ENCODE peak calls at places on chromosomes 12 and 14, in six cellular contexts. T is K562, D is HCT116, U is stomach, Z is suprapubic skin, I is transverse colon. L is an unnamed sample. For H3K36me3, the result is how much of the 10 kb centered on the place peaks cover.

GRCh38 chr12:14111230-14111865 is 129.9 kb upstream of the GRIN2B start:
- DNase-seq in T (no peak), D (peak), U (no peak), Z (no peak), I (no peak), L (no peak)

GRCh38 chr12:107394693-107395092 is 290.9 kb upstream of the PWP1 start:
- DNase-seq in T (no peak), D (no peak), U (no peak), Z (no peak), I (no peak), L (no peak)

GRCh38 chr14:95137804-95138167 is 19.5 kb downstream of the DICER1 start:
- DNase-seq in T (no peak), D (no peak), U (peak), Z (no peak), I (peak), L (no peak)

GRCh38 chr14:53553221-53553620 is 400.1 kb upstream of the DDHD1 start:
- DNase-seq in T (no peak), D (no peak), U (no peak), Z (no peak), I (no peak), L (no peak)

GRCh38 chr14:91396959-91397815 is 20.4 kb downstream of the CCDC88C start:
- DNase-seq in T (no peak), D (no peak), U (peak), Z (no peak), I (peak), L (no peak)

GRCh38 chr12:109740694-109741245 is 27.1 kb downstream of the FAM222A start:
- DNase-seq in T (no peak), D (no peak), U (peak), Z (peak), I (no peak), L (peak)

GRCh38 chr12:100229036-100229635 is 28.5 kb downstream of the ACTR6 start:
- DNase-seq in T (peak), D (peak), U (no peak), Z (no peak), I (no peak), L (no peak)

GRCh38 chr12:71085575-71085974 is 72.2 kb downstream of the TSPAN8 start:
- DNase-seq in T (no peak), D (no peak), U (no peak), Z (no peak), I (no peak), L (no peak)

GRCh38 chr12:111426341-111427185 is 20.8 kb downstream of the SH2B3 start:
- DNase-seq in T (no peak), D (no peak), U (no peak), Z (no peak), I (peak), L (no peak)

GRCh38 chr12:991350-992278 is 591 bp downstream of the ERC1 start:
- DNase-seq in T (peak), D (no peak), U (no peak), Z (peak), I (peak), L (no peak)

GRCh38 chr12:51863921-51864700 is 15.6 kb upstream of the FIGNL2 start:
- DNase-seq in T (no peak), D (no peak), U (no peak), Z (no peak), I (no peak), L (no peak)

GRCh38 chr12:127052491-127053232 is 1214.3 kb upstream of the TMEM132C start:
- DNase-seq in T (no peak), D (peak), U (no peak), Z (no peak), I (no peak), L (no peak)

GRCh38 chr12:108226866-108227265 is 97.8 kb downstream of the WSCD2 start:
- DNase-seq in T (no peak), D (no peak), U (no peak), Z (no peak), I (no peak), L (no peak)

GRCh38 chr12:32921397-32921796 is 24.8 kb upstream of the PKP2 start:
- DNase-seq in T (no peak), D (no peak), U (no peak), Z (no peak), I (no peak), L (no peak)

GRCh38 chr12:16788888-16789790 is 183.2 kb upstream of the LMO3 start:
- DNase-seq in T (no peak), D (no peak), U (no peak), Z (no peak), I (no peak), L (no peak)

GRCh38 chr12:69880566-69880965 is 55.5 kb downstream of the MYRFL start:
- DNase-seq in T (no peak), D (peak), U (no peak), Z (no peak), I (no peak), L (no peak)

GRCh38 chr12:118404876-118405521 is 28.6 kb downstream of the SUDS3 start:
- DNase-seq in T (peak), D (peak), U (peak), Z (no peak), I (peak), L (peak)
- H3K36me3 ChIP-seq in T (half or more), D (under half), U (half or more), Z (half or more), I (under half), L (under half)

DNA sequence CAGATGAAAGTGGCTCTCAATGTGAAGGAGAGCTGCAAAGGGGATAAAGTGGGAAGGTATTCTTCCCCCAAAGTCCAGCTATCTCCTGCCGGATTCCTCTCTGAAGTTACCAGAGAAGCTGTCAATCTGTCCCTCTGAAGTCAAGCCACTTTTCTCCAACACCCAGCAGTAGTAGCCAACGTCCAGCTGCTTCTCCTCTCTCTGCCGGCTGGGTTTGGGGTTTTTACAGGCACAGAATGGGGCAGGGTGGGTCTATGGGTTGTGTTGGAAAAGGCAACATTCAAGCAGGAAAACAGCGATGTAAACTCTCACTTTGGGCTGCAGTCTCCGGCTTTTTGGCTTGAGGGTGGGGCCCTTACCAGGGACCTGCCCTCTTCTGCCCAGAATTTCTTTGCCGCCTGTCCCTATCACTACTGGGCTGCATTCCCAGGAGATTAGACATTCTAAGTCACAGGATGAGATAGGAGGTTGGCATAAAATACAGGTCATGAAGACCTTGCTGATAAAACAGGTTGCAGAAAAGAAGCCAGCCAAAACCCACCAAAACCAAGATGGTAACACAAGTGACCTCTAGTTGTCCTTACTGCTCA is 16.3 kb downstream of the CAPZA3 start:
- DNase-seq in T (no peak), D (no peak), U (no peak), Z (no peak), I (no peak), L (no peak)
- H3K4me3 ChIP-seq in T (no peak), D (no peak), U (no peak), Z (no peak), I (no peak), L (no peak)

GRCh38 chr14:23120405-23121251 is 1.6 kb upstream of the CEBPE start:
- DNase-seq in T (peak), D (peak), U (peak), Z (peak), I (peak), L (peak)

GRCh38 chr14:23122086-23122485 is 3.0 kb upstream of the CEBPE start:
- DNase-seq in T (no peak), D (no peak), U (no peak), Z (no peak), I (no peak), L (peak)

GRCh38 chr14:23119362-23120327 is 590 bp upstream of the CEBPE start:
- DNase-seq in T (no peak), D (no peak), U (no peak), Z (no peak), I (no peak), L (peak)

GRCh38 chr14:23123419-23123818 is 4.4 kb upstream of the CEBPE start:
- DNase-seq in T (peak), D (no peak), U (peak), Z (peak), I (peak), L (peak)

GRCh38 chr14:23121401-23121800 is 2.3 kb upstream of the CEBPE start:
- DNase-seq in T (no peak), D (no peak), U (peak), Z (peak), I (peak), L (peak)
- TF ChIP-seq POLR2AphosphoS5 in T (no peak), D (no peak), U (no peak), Z (no peak), I (no peak), L (no peak)

DNA sequence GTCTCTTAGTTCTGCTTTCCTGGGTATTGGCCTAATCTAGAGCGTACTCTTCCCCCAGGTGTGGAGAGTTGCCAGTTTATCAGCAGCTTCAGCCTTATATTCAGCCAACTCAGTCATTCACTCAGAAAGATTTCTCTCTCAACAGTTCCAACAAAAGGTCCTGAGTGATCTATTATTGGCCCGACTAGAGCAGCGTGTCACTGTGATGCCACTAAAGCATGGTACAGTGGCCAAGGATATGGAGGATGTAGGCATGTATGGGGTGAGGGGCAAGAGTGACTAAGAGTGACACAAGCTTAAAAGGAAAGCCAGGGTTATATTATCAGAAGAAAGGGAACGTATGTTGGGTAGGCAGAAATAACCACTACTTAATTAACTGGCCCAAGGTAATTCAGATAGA is 4.8 kb downstream of the NOPCHAP1 start:
- DNase-seq in T (no peak), D (no peak), U (no peak), Z (no peak), I (no peak), L (no peak)
- H3K36me3 ChIP-seq in T (half or more), D (under half), U (half or more), Z (half or more), I (under half), L (half or more)

GRCh38 chr12:6772729-6773661 is 675 bp downstream of the LAG3 start:
- DNase-seq in T (no peak), D (no peak), U (no peak), Z (no peak), I (no peak), L (no peak)
- H3K4me3 ChIP-seq in T (no peak), D (no peak), U (peak), Z (peak), I (peak), L (peak)

GRCh38 chr12:54051916-54052744 is 1.5 kb upstream of the HOXC4 start:
- DNase-seq in T (no peak), D (no peak), U (no peak), Z (no peak), I (no peak), L (no peak)
- TF ChIP-seq POLR2AphosphoS5 in T (no peak), D (no peak), U (no peak), Z (no peak), I (peak), L (peak)

L was measured in sigmoid colon.